ENCODE peak calls at places on chromosomes 5 and 9, in five cellular contexts. A is breast epithelium, E is endothelial cell of umbilical vein, L is esophagus squamous epithelium, W is stomach. V is an unnamed sample.

GRCh38 chr9:114910541-114910940 is 19.9 kb downstream of the TNFSF8 start:
- DNase-seq in A (no peak), E (no peak), W (no peak), L (no peak), V (no peak)

GRCh38 chr9:102700936-102701335 is 294.2 kb upstream of the CYLC2 start:
- DNase-seq in A (no peak), L (no peak), E (no peak), W (no peak), V (no peak)

GRCh38 chr9:116475201-116475600 is 211.9 kb upstream of the TRIM32 start:
- DNase-seq in A (no peak), W (no peak), L (no peak), E (no peak), V (no peak)

GRCh38 chr5:132017738-132018625 is 6.5 kb upstream of the ACSL6 start:
- DNase-seq in E (no peak), W (no peak), A (no peak), L (no peak), V (no peak)

GRCh38 chr9:4839470-4839912 is 46.7 kb downstream of the RCL1 start:
- DNase-seq in L (no peak), A (no peak), W (no peak), E (no peak), V (no peak)

GRCh38 chr9:98097836-98098235 is 21.2 kb downstream of the TRIM14 start:
- DNase-seq in L (no peak), E (no peak), A (peak), W (no peak), V (peak)

GRCh38 chr9:5947912-5948311 is 57.2 kb downstream of the MLANA start:
- DNase-seq in L (no peak), E (no peak), A (no peak), W (no peak), V (no peak)

GRCh38 chr9:1604942-1605560 is 410.1 kb upstream of the SMARCA2 start:
- DNase-seq in A (no peak), L (no peak), W (no peak), E (no peak), V (no peak)

GRCh38 chr5:80193421-80193820 is 62.4 kb downstream of the SERINC5 start:
- DNase-seq in A (no peak), W (no peak), E (no peak), L (no peak), V (no peak)

GRCh38 chr5:126866837-126867236 is 89.9 kb downstream of the LMNB1 start:
- DNase-seq in L (no peak), W (no peak), E (peak), A (no peak), V (no peak)

GRCh38 chr5:40578501-40579451 is 100.9 kb upstream of the PTGER4 start:
- DNase-seq in E (peak), A (no peak), W (no peak), L (no peak), V (no peak)

GRCh38 chr5:179599566-179599965 is 23.9 kb downstream of the HNRNPH1 start:
- DNase-seq in L (no peak), E (no peak), W (no peak), A (no peak), V (peak)

GRCh38 chr9:127904888-127905728 is 5.7 kb upstream of the ST6GALNAC6 start:
- DNase-seq in A (no peak), E (no peak), W (no peak), L (no peak), V (no peak)

GRCh38 chr9:127903557-127904475 is 4.4 kb upstream of the ST6GALNAC6 start:
- DNase-seq in W (peak), A (no peak), L (no peak), E (peak), V (peak)

GRCh38 chr9:127907867-127908659 is 8.7 kb upstream of the ST6GALNAC6 start:
- DNase-seq in L (no peak), E (no peak), A (no peak), W (no peak), V (no peak)

GRCh38 chr9:127904518-127904887 is 5.1 kb upstream of the ST6GALNAC6 start:
- DNase-seq in L (no peak), E (peak), A (no peak), W (no peak), V (peak)

GRCh38 chr9:127905788-127906191 is 6.4 kb upstream of the ST6GALNAC6 start:
- DNase-seq in A (no peak), E (no peak), W (no peak), L (no peak), V (no peak)
- TF ChIP-seq POLR2A in A (no peak), E (no peak), W (no peak), L (no peak), V (no peak)

DNA sequence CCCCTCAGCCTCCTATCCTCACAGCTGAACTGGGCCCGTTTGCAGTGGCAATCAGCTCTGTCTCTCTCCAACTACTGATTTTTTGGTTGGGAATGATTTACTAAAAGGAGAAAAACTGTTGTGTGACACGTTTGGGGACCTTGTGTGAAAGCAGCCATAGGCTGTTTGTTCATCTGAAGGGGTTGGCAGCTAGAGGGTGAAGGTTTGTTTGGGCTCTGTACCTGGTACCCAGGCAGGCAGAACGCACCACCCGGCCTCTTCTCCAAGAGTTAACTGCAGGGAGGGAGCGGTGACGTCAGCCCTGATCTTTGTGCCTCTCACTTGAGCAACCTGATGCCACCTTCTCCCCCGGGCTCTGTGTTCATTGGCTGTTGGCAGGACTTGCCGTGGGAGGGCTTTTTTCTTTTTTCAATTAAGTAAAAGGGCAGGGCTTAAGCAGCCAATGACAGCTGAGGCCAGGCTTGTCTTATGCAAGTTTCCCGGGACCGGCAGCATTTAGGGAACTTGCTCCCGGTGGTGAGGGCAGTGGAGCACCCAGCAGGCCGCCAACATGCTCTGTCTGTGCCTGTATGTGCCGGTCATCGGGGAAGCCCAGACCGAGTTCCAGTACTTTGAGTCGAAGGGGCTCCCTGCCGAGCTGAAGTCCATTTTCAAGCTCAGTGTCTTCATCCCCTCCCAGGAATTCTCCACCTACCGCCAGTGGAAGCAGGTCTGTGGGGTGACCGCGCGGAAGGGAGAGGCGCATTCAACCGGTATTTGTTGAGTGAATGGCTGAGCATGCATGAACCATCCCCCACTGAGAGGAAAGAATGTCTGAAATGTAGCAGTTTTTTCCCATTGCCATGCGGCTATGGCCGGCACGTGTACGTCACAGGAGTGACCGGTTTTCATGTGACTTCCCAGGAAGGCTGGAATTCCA is 29.3 kb downstream of the PTGES2 start:
- DNase-seq in W (peak), L (peak), E (peak), A (peak), V (peak)
- TF ChIP-seq POLR2A in W (no peak), L (peak), E (peak), A (peak), V (peak)

DNA sequence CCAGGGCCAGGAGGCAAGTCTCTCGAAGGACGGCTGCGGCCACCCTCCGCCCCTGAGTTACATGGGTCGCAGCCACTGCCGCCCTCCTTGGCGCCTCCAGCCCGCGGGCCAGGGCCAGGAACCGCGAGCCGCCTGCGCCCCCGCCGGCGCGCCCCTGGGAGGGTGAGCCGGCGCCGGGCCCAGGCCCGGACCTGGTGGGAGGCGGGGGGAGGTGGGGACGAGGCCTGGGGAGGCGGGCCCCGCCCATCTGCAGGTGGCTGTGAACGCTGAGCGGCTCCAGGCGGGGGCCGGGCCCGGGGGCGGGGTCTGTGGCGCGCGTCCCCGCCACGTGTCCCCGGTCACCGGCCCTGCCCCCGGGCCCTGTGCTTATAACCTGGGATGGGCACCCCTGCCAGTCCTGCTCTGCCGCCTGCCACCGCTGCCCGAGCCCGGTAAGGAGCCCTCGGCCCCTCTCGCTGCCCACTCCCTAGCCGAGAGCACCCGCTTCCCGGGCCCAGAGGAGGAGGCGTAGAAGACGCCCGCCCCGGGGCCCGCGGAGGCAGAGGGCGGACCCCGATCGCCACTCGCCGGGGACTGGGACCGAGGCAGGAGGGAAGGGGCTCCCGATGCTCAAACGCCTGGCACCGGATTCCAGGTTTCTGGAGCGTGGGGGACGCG is at the start of gene ASS1:
- DNase-seq in W (peak), A (peak), E (no peak), L (no peak), V (no peak)
- TF ChIP-seq POLR2A in W (no peak), A (no peak), E (no peak), L (peak), V (peak)

DNA sequence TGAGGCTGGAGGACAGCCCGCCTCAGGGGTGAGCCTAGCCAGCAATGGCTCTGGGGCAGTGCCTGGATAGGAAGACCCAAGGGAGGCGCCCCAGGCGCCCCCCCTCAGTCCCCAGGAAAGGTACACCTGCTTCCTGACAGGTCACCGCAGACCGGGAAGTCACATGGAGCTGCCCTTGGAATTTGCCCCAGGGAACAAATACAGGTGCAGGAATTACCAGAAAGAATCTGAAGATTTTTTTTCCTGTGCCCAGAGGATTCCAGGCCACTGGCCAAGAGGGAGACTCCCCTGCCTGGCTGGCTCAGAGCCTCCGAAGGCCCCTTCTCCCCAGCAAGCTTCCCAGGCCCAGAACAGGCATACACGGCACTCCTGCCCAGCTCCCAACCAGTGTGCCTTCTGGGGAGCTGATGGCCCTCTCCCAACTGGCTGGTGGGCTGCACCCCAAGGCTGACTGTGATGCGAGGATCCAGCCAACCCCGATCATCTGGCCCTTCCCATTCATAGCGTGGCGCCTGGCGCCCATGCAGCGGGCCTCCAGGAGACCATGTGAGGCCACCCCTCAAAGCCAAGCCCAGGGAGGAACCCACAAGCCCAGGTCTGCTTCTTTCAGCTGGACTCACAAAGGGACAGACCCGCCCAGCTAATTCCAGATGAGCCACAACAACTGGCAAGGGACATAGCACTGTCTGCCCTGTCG is 2.3 kb downstream of the TPRN start:
- DNase-seq in E (no peak), A (no peak), L (no peak), W (peak), V (no peak)
- TF ChIP-seq POLR2A in E (no peak), A (no peak), L (no peak), W (no peak), V (no peak)

GRCh38 chr9:129383415-129384088 is 205.5 kb upstream of the IER5L start:
- DNase-seq in L (peak), A (peak), E (peak), W (peak), V (peak)
- TF ChIP-seq POLR2A in L (peak), A (peak), E (peak), W (no peak), V (peak)

DNA sequence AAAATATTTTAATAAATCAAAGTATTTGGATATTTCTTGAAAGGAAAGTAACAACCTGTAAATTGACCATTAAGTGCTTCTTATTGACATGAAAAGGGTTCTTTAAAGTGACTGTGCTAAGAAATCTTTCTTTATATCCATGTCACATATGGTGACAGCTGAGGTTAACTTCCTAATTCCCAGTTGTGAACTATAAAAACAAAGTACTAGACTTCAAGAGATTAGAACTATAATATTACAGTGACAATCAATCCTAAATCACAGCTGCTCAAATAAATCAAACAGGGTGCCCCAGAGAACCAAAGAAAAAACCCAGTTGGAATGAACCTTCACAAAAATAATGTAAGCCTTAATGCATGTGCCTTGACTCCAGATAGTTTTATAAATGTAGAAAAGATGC is 332.6 kb upstream of the PDE4D start:
- DNase-seq in A (no peak), W (no peak), E (no peak), L (no peak), V (no peak)
- TF ChIP-seq POLR2A in A (no peak), W (no peak), E (no peak), L (no peak), V (no peak)

DNA sequence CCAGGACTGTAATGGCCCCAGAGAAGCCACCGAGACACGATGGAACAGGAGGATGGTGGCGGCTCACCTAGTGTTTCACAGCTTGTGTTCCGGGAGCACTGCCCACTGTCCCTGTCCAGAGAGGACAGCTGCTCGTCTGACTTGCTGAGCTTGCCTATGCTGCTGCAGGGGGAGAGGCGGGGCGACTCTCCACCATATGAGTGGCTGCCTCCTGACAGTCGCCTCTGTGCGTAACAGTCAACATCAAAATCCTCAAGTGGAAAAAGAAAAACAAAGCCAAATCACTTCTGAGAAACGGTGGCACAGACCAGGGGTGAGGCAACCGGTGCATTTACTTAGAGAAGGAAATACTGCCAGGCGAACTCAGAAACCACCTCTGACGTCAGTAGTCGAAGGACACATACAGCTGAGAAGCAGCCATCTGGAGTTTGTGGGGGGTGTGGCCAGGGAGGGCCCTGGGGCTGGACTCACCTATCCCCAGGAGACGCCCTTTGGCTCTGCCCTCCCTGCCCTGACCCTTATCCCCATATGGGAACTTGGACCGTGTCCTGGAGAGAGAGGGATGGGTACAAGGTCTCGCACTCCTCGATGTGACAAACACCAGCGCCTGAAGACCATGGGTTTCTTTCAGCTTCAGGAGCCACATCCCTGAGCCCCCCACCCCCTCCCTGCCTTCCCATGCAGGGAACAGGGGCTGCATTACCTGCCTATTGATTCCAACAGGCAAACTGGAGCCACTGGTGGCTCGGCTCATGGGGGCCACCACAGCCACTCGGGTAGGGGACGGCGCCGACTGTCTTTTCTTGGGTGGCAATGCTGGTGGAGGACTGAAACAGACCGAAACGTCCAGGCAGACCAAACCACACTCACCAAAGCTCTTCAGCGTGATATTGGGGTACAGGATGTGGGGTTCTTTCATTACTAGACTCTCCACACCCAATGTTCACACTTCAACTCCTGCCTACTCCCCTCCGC is 82.8 kb downstream of the PRRT1B start:
- DNase-seq in A (no peak), L (no peak), E (no peak), W (peak), V (no peak)
- TF ChIP-seq POLR2A in A (no peak), L (peak), E (no peak), W (no peak), V (no peak)

DNA sequence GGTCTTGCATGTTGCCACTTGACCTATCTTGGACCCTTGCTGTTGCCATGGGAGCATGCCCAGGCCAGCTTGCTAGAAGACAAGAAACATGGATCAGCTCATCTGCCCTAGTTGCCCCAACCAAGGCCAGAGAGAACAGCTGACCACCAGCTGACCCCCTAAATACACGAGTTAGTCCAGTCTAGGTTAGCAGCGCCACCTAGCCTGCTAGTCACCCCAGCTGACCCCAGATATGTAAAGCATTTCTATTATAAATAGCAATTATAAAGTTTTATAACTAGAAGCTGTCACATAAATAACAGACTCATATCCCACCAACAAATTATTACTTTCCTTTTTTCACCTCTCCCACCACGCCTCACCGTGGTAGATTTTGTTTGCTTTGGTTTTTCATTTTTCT is 387.8 kb downstream of the RASEF start:
- DNase-seq in E (no peak), L (no peak), A (no peak), W (no peak), V (no peak)
- TF ChIP-seq POLR2A in E (no peak), L (no peak), A (no peak), W (no peak), V (no peak)

GRCh38 chr5:140634103-140634502 is 1.1 kb upstream of the CD14 start:
- DNase-seq in E (no peak), W (no peak), L (no peak), A (no peak), V (no peak)
- TF ChIP-seq POLR2A in E (no peak), W (no peak), L (no peak), A (no peak), V (no peak)

DNA sequence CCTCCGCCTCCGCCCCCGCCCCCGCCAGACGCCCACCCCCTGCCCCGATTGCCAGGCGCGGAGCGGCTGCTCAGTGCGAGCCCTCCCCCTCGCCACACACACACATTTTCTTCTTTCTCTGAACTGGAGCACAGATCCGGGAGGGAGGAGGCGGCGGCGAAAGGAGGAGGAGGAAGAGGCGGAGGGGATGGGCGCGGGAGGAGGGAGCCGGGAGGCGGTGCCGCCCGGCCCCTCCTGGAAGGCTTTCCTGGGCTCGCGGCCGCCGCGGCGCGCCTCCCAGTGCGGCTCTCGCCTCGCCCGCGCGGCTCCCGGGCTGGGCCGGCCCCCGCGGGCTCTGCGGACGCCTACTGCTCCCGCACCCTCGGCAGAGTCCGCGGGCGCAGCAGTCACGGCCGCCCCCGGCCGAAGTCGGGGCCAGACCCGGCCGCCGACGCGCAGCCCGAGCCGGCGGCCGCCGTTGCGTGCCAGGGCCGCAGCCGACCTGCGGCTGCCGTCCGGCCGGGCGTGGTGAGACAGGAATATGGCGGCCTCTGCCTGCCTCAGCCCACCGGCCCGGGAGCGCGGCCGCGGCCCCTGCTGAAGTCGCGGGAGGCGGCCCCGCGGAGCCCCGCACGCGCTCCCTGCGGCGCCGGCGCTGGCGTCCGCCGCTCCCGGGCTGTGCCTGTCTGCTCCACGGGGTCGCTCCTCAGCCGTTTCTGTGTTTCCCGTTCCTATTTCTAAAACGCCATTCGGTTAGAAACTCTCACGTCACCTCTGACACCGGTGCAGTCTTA is 401 bp upstream of the GNAQ start:
- DNase-seq in W (peak), L (peak), A (peak), E (peak), V (peak)
- TF ChIP-seq POLR2A in W (no peak), L (peak), A (peak), E (peak), V (peak)

V was measured in suprapubic skin.